ENCODE peak calls at places on chromosomes 3 and 15, in nine cellular contexts. One of them, this sample, is unnamed.

GRCh38 chr3:52714335-52715302 is 8.7 kb downstream of the SPCS1 start:
- DNase-seq in central memory CD4-positive, alpha-beta T cell: no peak
- DNase-seq in activated gamma-delta T cell treated with Interleukin-2 at 50 U/mL for 16 hours: no peak
- DNase-seq in stimulated activated CD4-positive, alpha-beta T cell treated with anti-CD3 and anti-CD28 coated beads, Interleukin-4, amount 100 ng/mL, for 1 hour: no peak
- DNase-seq in NCI-H1417: no peak
- DNase-seq in AG20443: peak
- DNase-seq in HT-29: no peak
- DNase-seq in activated CD8-positive, alpha-beta memory T cell treated with anti-CD3 and anti-CD28 coated beads for 1 hour: no peak
- DNase-seq in tibial nerve: no peak
- DNase-seq in this sample: no peak

GRCh38 chr3:185420762-185421161 is 57.8 kb downstream of the MAP3K13 start:
- DNase-seq in AG20443: no peak
- DNase-seq in activated gamma-delta T cell treated with Interleukin-2 at 50 U/mL for 16 hours: no peak
- DNase-seq in HT-29: peak
- DNase-seq in NCI-H1417: no peak
- DNase-seq in stimulated activated CD4-positive, alpha-beta T cell treated with anti-CD3 and anti-CD28 coated beads, Interleukin-4, amount 100 ng/mL, for 1 hour: no peak
- DNase-seq in tibial nerve: peak
- DNase-seq in central memory CD4-positive, alpha-beta T cell: no peak
- DNase-seq in activated CD8-positive, alpha-beta memory T cell treated with anti-CD3 and anti-CD28 coated beads for 1 hour: no peak
- DNase-seq in this sample: no peak

GRCh38 chr3:95228416-95228815 is 1165.6 kb downstream of the NSUN3 start:
- DNase-seq in central memory CD4-positive, alpha-beta T cell: no peak
- DNase-seq in NCI-H1417: no peak
- DNase-seq in HT-29: no peak
- DNase-seq in AG20443: no peak
- DNase-seq in activated gamma-delta T cell treated with Interleukin-2 at 50 U/mL for 16 hours: no peak
- DNase-seq in activated CD8-positive, alpha-beta memory T cell treated with anti-CD3 and anti-CD28 coated beads for 1 hour: no peak
- DNase-seq in tibial nerve: no peak
- DNase-seq in stimulated activated CD4-positive, alpha-beta T cell treated with anti-CD3 and anti-CD28 coated beads, Interleukin-4, amount 100 ng/mL, for 1 hour: no peak
- DNase-seq in this sample: no peak

GRCh38 chr3:160464321-160464720 is 14.7 kb upstream of the TRIM59 start:
- DNase-seq in activated CD8-positive, alpha-beta memory T cell treated with anti-CD3 and anti-CD28 coated beads for 1 hour: no peak
- DNase-seq in activated gamma-delta T cell treated with Interleukin-2 at 50 U/mL for 16 hours: no peak
- DNase-seq in AG20443: no peak
- DNase-seq in central memory CD4-positive, alpha-beta T cell: no peak
- DNase-seq in HT-29: no peak
- DNase-seq in stimulated activated CD4-positive, alpha-beta T cell treated with anti-CD3 and anti-CD28 coated beads, Interleukin-4, amount 100 ng/mL, for 1 hour: no peak
- DNase-seq in tibial nerve: no peak
- DNase-seq in NCI-H1417: no peak
- DNase-seq in this sample: no peak

GRCh38 chr3:168117059-168117458 is 21.3 kb upstream of the GOLIM4 start:
- DNase-seq in activated gamma-delta T cell treated with Interleukin-2 at 50 U/mL for 16 hours: no peak
- DNase-seq in AG20443: no peak
- DNase-seq in stimulated activated CD4-positive, alpha-beta T cell treated with anti-CD3 and anti-CD28 coated beads, Interleukin-4, amount 100 ng/mL, for 1 hour: no peak
- DNase-seq in HT-29: no peak
- DNase-seq in NCI-H1417: no peak
- DNase-seq in central memory CD4-positive, alpha-beta T cell: no peak
- DNase-seq in tibial nerve: no peak
- DNase-seq in activated CD8-positive, alpha-beta memory T cell treated with anti-CD3 and anti-CD28 coated beads for 1 hour: no peak
- DNase-seq in this sample: no peak

GRCh38 chr15:38391186-38391585 is 62.7 kb upstream of the FAM98B start:
- DNase-seq in tibial nerve: no peak
- DNase-seq in NCI-H1417: no peak
- DNase-seq in activated CD8-positive, alpha-beta memory T cell treated with anti-CD3 and anti-CD28 coated beads for 1 hour: no peak
- DNase-seq in AG20443: no peak
- DNase-seq in central memory CD4-positive, alpha-beta T cell: no peak
- DNase-seq in activated gamma-delta T cell treated with Interleukin-2 at 50 U/mL for 16 hours: no peak
- DNase-seq in stimulated activated CD4-positive, alpha-beta T cell treated with anti-CD3 and anti-CD28 coated beads, Interleukin-4, amount 100 ng/mL, for 1 hour: no peak
- DNase-seq in HT-29: no peak
- DNase-seq in this sample: peak

GRCh38 chr3:189577290-189577951 is 53.8 kb upstream of the TP63 start:
- DNase-seq in tibial nerve: no peak
- DNase-seq in central memory CD4-positive, alpha-beta T cell: no peak
- DNase-seq in AG20443: no peak
- DNase-seq in NCI-H1417: no peak
- DNase-seq in activated CD8-positive, alpha-beta memory T cell treated with anti-CD3 and anti-CD28 coated beads for 1 hour: no peak
- DNase-seq in HT-29: no peak
- DNase-seq in stimulated activated CD4-positive, alpha-beta T cell treated with anti-CD3 and anti-CD28 coated beads, Interleukin-4, amount 100 ng/mL, for 1 hour: no peak
- DNase-seq in activated gamma-delta T cell treated with Interleukin-2 at 50 U/mL for 16 hours: no peak
- DNase-seq in this sample: no peak

GRCh38 chr3:172087198-172087597 is 47.8 kb downstream of the FNDC3B start:
- DNase-seq in tibial nerve: no peak
- DNase-seq in activated gamma-delta T cell treated with Interleukin-2 at 50 U/mL for 16 hours: no peak
- DNase-seq in stimulated activated CD4-positive, alpha-beta T cell treated with anti-CD3 and anti-CD28 coated beads, Interleukin-4, amount 100 ng/mL, for 1 hour: no peak
- DNase-seq in activated CD8-positive, alpha-beta memory T cell treated with anti-CD3 and anti-CD28 coated beads for 1 hour: no peak
- DNase-seq in central memory CD4-positive, alpha-beta T cell: no peak
- DNase-seq in AG20443: peak
- DNase-seq in HT-29: no peak
- DNase-seq in NCI-H1417: no peak
- DNase-seq in this sample: no peak

GRCh38 chr3:37480003-37480402 is 305.6 kb upstream of the LRRFIP2 start:
- DNase-seq in NCI-H1417: no peak
- DNase-seq in activated gamma-delta T cell treated with Interleukin-2 at 50 U/mL for 16 hours: no peak
- DNase-seq in AG20443: no peak
- DNase-seq in central memory CD4-positive, alpha-beta T cell: no peak
- DNase-seq in HT-29: no peak
- DNase-seq in activated CD8-positive, alpha-beta memory T cell treated with anti-CD3 and anti-CD28 coated beads for 1 hour: no peak
- DNase-seq in tibial nerve: no peak
- DNase-seq in stimulated activated CD4-positive, alpha-beta T cell treated with anti-CD3 and anti-CD28 coated beads, Interleukin-4, amount 100 ng/mL, for 1 hour: no peak
- DNase-seq in this sample: no peak

GRCh38 chr3:39513801-39514369 is 46.4 kb downstream of the MOBP start:
- DNase-seq in HT-29: no peak
- DNase-seq in central memory CD4-positive, alpha-beta T cell: no peak
- DNase-seq in tibial nerve: no peak
- DNase-seq in activated CD8-positive, alpha-beta memory T cell treated with anti-CD3 and anti-CD28 coated beads for 1 hour: no peak
- DNase-seq in activated gamma-delta T cell treated with Interleukin-2 at 50 U/mL for 16 hours: no peak
- DNase-seq in NCI-H1417: no peak
- DNase-seq in stimulated activated CD4-positive, alpha-beta T cell treated with anti-CD3 and anti-CD28 coated beads, Interleukin-4, amount 100 ng/mL, for 1 hour: no peak
- DNase-seq in AG20443: no peak
- DNase-seq in this sample: no peak

GRCh38 chr3:126817781-126818180 is 113.7 kb downstream of the CHCHD6 start:
- DNase-seq in activated gamma-delta T cell treated with Interleukin-2 at 50 U/mL for 16 hours: no peak
- DNase-seq in tibial nerve: no peak
- DNase-seq in activated CD8-positive, alpha-beta memory T cell treated with anti-CD3 and anti-CD28 coated beads for 1 hour: no peak
- DNase-seq in central memory CD4-positive, alpha-beta T cell: no peak
- DNase-seq in NCI-H1417: no peak
- DNase-seq in stimulated activated CD4-positive, alpha-beta T cell treated with anti-CD3 and anti-CD28 coated beads, Interleukin-4, amount 100 ng/mL, for 1 hour: no peak
- DNase-seq in AG20443: no peak
- DNase-seq in HT-29: no peak
- DNase-seq in this sample: no peak

GRCh38 chr3:189947948-189948723 is 172.6 kb downstream of the P3H2 start:
- DNase-seq in activated CD8-positive, alpha-beta memory T cell treated with anti-CD3 and anti-CD28 coated beads for 1 hour: no peak
- DNase-seq in tibial nerve: no peak
- DNase-seq in activated gamma-delta T cell treated with Interleukin-2 at 50 U/mL for 16 hours: no peak
- DNase-seq in central memory CD4-positive, alpha-beta T cell: no peak
- DNase-seq in HT-29: peak
- DNase-seq in NCI-H1417: peak
- DNase-seq in AG20443: peak
- DNase-seq in stimulated activated CD4-positive, alpha-beta T cell treated with anti-CD3 and anti-CD28 coated beads, Interleukin-4, amount 100 ng/mL, for 1 hour: no peak
- DNase-seq in this sample: peak

GRCh38 chr3:124297062-124297980 is 305.4 kb upstream of the ROPN1 start:
- DNase-seq in AG20443: no peak
- DNase-seq in activated gamma-delta T cell treated with Interleukin-2 at 50 U/mL for 16 hours: no peak
- DNase-seq in tibial nerve: no peak
- DNase-seq in HT-29: peak
- DNase-seq in NCI-H1417: no peak
- DNase-seq in stimulated activated CD4-positive, alpha-beta T cell treated with anti-CD3 and anti-CD28 coated beads, Interleukin-4, amount 100 ng/mL, for 1 hour: no peak
- DNase-seq in activated CD8-positive, alpha-beta memory T cell treated with anti-CD3 and anti-CD28 coated beads for 1 hour: no peak
- DNase-seq in central memory CD4-positive, alpha-beta T cell: no peak
- DNase-seq in this sample: no peak

GRCh38 chr15:92656089-92656488 is 514 bp upstream of the FAM174B start:
- DNase-seq in tibial nerve: no peak
- DNase-seq in AG20443: no peak
- DNase-seq in central memory CD4-positive, alpha-beta T cell: no peak
- DNase-seq in activated CD8-positive, alpha-beta memory T cell treated with anti-CD3 and anti-CD28 coated beads for 1 hour: no peak
- DNase-seq in activated gamma-delta T cell treated with Interleukin-2 at 50 U/mL for 16 hours: no peak
- DNase-seq in NCI-H1417: no peak
- DNase-seq in HT-29: no peak
- DNase-seq in stimulated activated CD4-positive, alpha-beta T cell treated with anti-CD3 and anti-CD28 coated beads, Interleukin-4, amount 100 ng/mL, for 1 hour: no peak
- DNase-seq in this sample: no peak

GRCh38 chr15:83514584-83514983 is 67.4 kb downstream of the SH3GL3 start:
- DNase-seq in activated CD8-positive, alpha-beta memory T cell treated with anti-CD3 and anti-CD28 coated beads for 1 hour: no peak
- DNase-seq in activated gamma-delta T cell treated with Interleukin-2 at 50 U/mL for 16 hours: no peak
- DNase-seq in stimulated activated CD4-positive, alpha-beta T cell treated with anti-CD3 and anti-CD28 coated beads, Interleukin-4, amount 100 ng/mL, for 1 hour: no peak
- DNase-seq in HT-29: no peak
- DNase-seq in tibial nerve: no peak
- DNase-seq in AG20443: no peak
- DNase-seq in central memory CD4-positive, alpha-beta T cell: no peak
- DNase-seq in NCI-H1417: no peak
- DNase-seq in this sample: no peak

GRCh38 chr15:77118787-77119410 is 48.0 kb upstream of the TSPAN3 start:
- DNase-seq in HT-29: peak
- DNase-seq in activated gamma-delta T cell treated with Interleukin-2 at 50 U/mL for 16 hours: peak
- DNase-seq in activated CD8-positive, alpha-beta memory T cell treated with anti-CD3 and anti-CD28 coated beads for 1 hour: no peak
- DNase-seq in tibial nerve: peak
- DNase-seq in central memory CD4-positive, alpha-beta T cell: peak
- DNase-seq in AG20443: peak
- DNase-seq in NCI-H1417: peak
- DNase-seq in stimulated activated CD4-positive, alpha-beta T cell treated with anti-CD3 and anti-CD28 coated beads, Interleukin-4, amount 100 ng/mL, for 1 hour: no peak
- DNase-seq in this sample: peak

GRCh38 chr3:194575484-194576210 is 57.6 kb downstream of the TMEM44 start:
- DNase-seq in AG20443: peak
- DNase-seq in HT-29: no peak
- DNase-seq in NCI-H1417: no peak
- DNase-seq in central memory CD4-positive, alpha-beta T cell: no peak
- DNase-seq in stimulated activated CD4-positive, alpha-beta T cell treated with anti-CD3 and anti-CD28 coated beads, Interleukin-4, amount 100 ng/mL, for 1 hour: no peak
- DNase-seq in activated gamma-delta T cell treated with Interleukin-2 at 50 U/mL for 16 hours: no peak
- DNase-seq in tibial nerve: peak
- DNase-seq in activated CD8-positive, alpha-beta memory T cell treated with anti-CD3 and anti-CD28 coated beads for 1 hour: no peak
- DNase-seq in this sample: peak

GRCh38 chr3:46709721-46710120 is 7.9 kb downstream of the PRSS50 start:
- DNase-seq in stimulated activated CD4-positive, alpha-beta T cell treated with anti-CD3 and anti-CD28 coated beads, Interleukin-4, amount 100 ng/mL, for 1 hour: no peak
- DNase-seq in central memory CD4-positive, alpha-beta T cell: no peak
- DNase-seq in HT-29: no peak
- DNase-seq in activated CD8-positive, alpha-beta memory T cell treated with anti-CD3 and anti-CD28 coated beads for 1 hour: no peak
- DNase-seq in NCI-H1417: no peak
- DNase-seq in tibial nerve: no peak
- DNase-seq in AG20443: no peak
- DNase-seq in activated gamma-delta T cell treated with Interleukin-2 at 50 U/mL for 16 hours: no peak
- DNase-seq in this sample: no peak

GRCh38 chr15:59410448-59410896 is 27.5 kb upstream of the FAM81A start:
- DNase-seq in central memory CD4-positive, alpha-beta T cell: no peak
- DNase-seq in HT-29: peak
- DNase-seq in NCI-H1417: no peak
- DNase-seq in stimulated activated CD4-positive, alpha-beta T cell treated with anti-CD3 and anti-CD28 coated beads, Interleukin-4, amount 100 ng/mL, for 1 hour: no peak
- DNase-seq in activated gamma-delta T cell treated with Interleukin-2 at 50 U/mL for 16 hours: no peak
- DNase-seq in activated CD8-positive, alpha-beta memory T cell treated with anti-CD3 and anti-CD28 coated beads for 1 hour: no peak
- DNase-seq in AG20443: no peak
- DNase-seq in tibial nerve: no peak
- DNase-seq in this sample: peak

GRCh38 chr3:125115640-125116039 is 59.8 kb upstream of the HEG1 start:
- DNase-seq in HT-29: peak
- DNase-seq in activated gamma-delta T cell treated with Interleukin-2 at 50 U/mL for 16 hours: no peak
- DNase-seq in activated CD8-positive, alpha-beta memory T cell treated with anti-CD3 and anti-CD28 coated beads for 1 hour: no peak
- DNase-seq in tibial nerve: no peak
- DNase-seq in AG20443: peak
- DNase-seq in central memory CD4-positive, alpha-beta T cell: no peak
- DNase-seq in NCI-H1417: no peak
- DNase-seq in stimulated activated CD4-positive, alpha-beta T cell treated with anti-CD3 and anti-CD28 coated beads, Interleukin-4, amount 100 ng/mL, for 1 hour: no peak
- DNase-seq in this sample: no peak

GRCh38 chr15:48191574-48192225 is at the start of gene CTXN2:
- DNase-seq in tibial nerve: no peak
- DNase-seq in NCI-H1417: peak
- DNase-seq in central memory CD4-positive, alpha-beta T cell: no peak
- DNase-seq in activated CD8-positive, alpha-beta memory T cell treated with anti-CD3 and anti-CD28 coated beads for 1 hour: no peak
- DNase-seq in AG20443: no peak
- DNase-seq in activated gamma-delta T cell treated with Interleukin-2 at 50 U/mL for 16 hours: no peak
- DNase-seq in HT-29: no peak
- DNase-seq in stimulated activated CD4-positive, alpha-beta T cell treated with anti-CD3 and anti-CD28 coated beads, Interleukin-4, amount 100 ng/mL, for 1 hour: no peak
- DNase-seq in this sample: no peak

GRCh38 chr15:88894819-88895767 is at the start of gene HAPLN3:
- DNase-seq in AG20443: peak
- DNase-seq in stimulated activated CD4-positive, alpha-beta T cell treated with anti-CD3 and anti-CD28 coated beads, Interleukin-4, amount 100 ng/mL, for 1 hour: peak
- DNase-seq in activated gamma-delta T cell treated with Interleukin-2 at 50 U/mL for 16 hours: peak
- DNase-seq in HT-29: peak
- DNase-seq in central memory CD4-positive, alpha-beta T cell: peak
- DNase-seq in NCI-H1417: no peak
- DNase-seq in tibial nerve: no peak
- DNase-seq in activated CD8-positive, alpha-beta memory T cell treated with anti-CD3 and anti-CD28 coated beads for 1 hour: peak
- DNase-seq in this sample: peak

GRCh38 chr15:64014995-64015394 is 31.3 kb downstream of the DAPK2 start:
- DNase-seq in activated gamma-delta T cell treated with Interleukin-2 at 50 U/mL for 16 hours: no peak
- DNase-seq in central memory CD4-positive, alpha-beta T cell: no peak
- DNase-seq in activated CD8-positive, alpha-beta memory T cell treated with anti-CD3 and anti-CD28 coated beads for 1 hour: no peak
- DNase-seq in stimulated activated CD4-positive, alpha-beta T cell treated with anti-CD3 and anti-CD28 coated beads, Interleukin-4, amount 100 ng/mL, for 1 hour: no peak
- DNase-seq in HT-29: no peak
- DNase-seq in NCI-H1417: no peak
- DNase-seq in tibial nerve: no peak
- DNase-seq in AG20443: no peak
- DNase-seq in this sample: no peak

GRCh38 chr3:126484662-126485061 is 9.0 kb upstream of the ZXDC start:
- DNase-seq in stimulated activated CD4-positive, alpha-beta T cell treated with anti-CD3 and anti-CD28 coated beads, Interleukin-4, amount 100 ng/mL, for 1 hour: no peak
- DNase-seq in central memory CD4-positive, alpha-beta T cell: no peak
- DNase-seq in AG20443: no peak
- DNase-seq in activated gamma-delta T cell treated with Interleukin-2 at 50 U/mL for 16 hours: no peak
- DNase-seq in NCI-H1417: no peak
- DNase-seq in activated CD8-positive, alpha-beta memory T cell treated with anti-CD3 and anti-CD28 coated beads for 1 hour: no peak
- DNase-seq in HT-29: no peak
- DNase-seq in tibial nerve: no peak
- DNase-seq in this sample: no peak

GRCh38 chr3:152197937-152198336 is 70.8 kb upstream of the MBNL1 start:
- DNase-seq in HT-29: no peak
- DNase-seq in tibial nerve: no peak
- DNase-seq in NCI-H1417: no peak
- DNase-seq in central memory CD4-positive, alpha-beta T cell: no peak
- DNase-seq in activated gamma-delta T cell treated with Interleukin-2 at 50 U/mL for 16 hours: no peak
- DNase-seq in activated CD8-positive, alpha-beta memory T cell treated with anti-CD3 and anti-CD28 coated beads for 1 hour: no peak
- DNase-seq in AG20443: no peak
- DNase-seq in stimulated activated CD4-positive, alpha-beta T cell treated with anti-CD3 and anti-CD28 coated beads, Interleukin-4, amount 100 ng/mL, for 1 hour: no peak
- DNase-seq in this sample: no peak

GRCh38 chr15:74311734-74312444 is 55.6 kb downstream of the CYP11A1 start:
- DNase-seq in NCI-H1417: peak
- DNase-seq in central memory CD4-positive, alpha-beta T cell: no peak
- DNase-seq in stimulated activated CD4-positive, alpha-beta T cell treated with anti-CD3 and anti-CD28 coated beads, Interleukin-4, amount 100 ng/mL, for 1 hour: no peak
- DNase-seq in AG20443: peak
- DNase-seq in activated CD8-positive, alpha-beta memory T cell treated with anti-CD3 and anti-CD28 coated beads for 1 hour: no peak
- DNase-seq in HT-29: peak
- DNase-seq in tibial nerve: no peak
- DNase-seq in activated gamma-delta T cell treated with Interleukin-2 at 50 U/mL for 16 hours: no peak
- DNase-seq in this sample: no peak

This sample was measured in kidney glomerular epithelial cell.